ENCODE peak calls at places on chromosome 12, in eight cellular contexts. P, R, J, F, T, H, Z and L are unnamed samples.

GRCh38 chr12:104460973-104461693 is 4.4 kb downstream of the CHST11 start:
- DNase-seq in P (no peak), R (no peak), J (peak; percentile 77), F (no peak), T (no peak), H (no peak), Z (no peak), L (no peak)

GRCh38 chr12:31736472-31736871 is 7.7 kb upstream of the AMN1 start:
- DNase-seq in P (no peak), R (no peak), J (peak; percentile 66), F (no peak), T (no peak), H (peak; percentile 89), Z (no peak), L (no peak)

GRCh38 chr12:58566599-58566998 is 353.7 kb downstream of the LRIG3 start:
- DNase-seq in P (no peak), R (no peak), J (no peak), F (no peak), T (no peak), H (peak; percentile 98), Z (no peak), L (no peak)

GRCh38 chr12:2413999-2414792 is 361.4 kb downstream of the CACNA1C start:
- DNase-seq in P (no peak), R (no peak), J (no peak), F (no peak), T (no peak), H (no peak), Z (no peak), L (no peak)

GRCh38 chr12:96465896-96466295 is 23.5 kb upstream of the CFAP54 start:
- DNase-seq in P (no peak), R (no peak), J (no peak), F (no peak), T (no peak), H (no peak), Z (no peak), L (no peak)

GRCh38 chr12:24709201-24709600 is 239.7 kb downstream of the BCAT1 start:
- DNase-seq in P (no peak), R (no peak), J (no peak), F (no peak), T (peak; percentile 41), H (peak; percentile 48), Z (no peak), L (no peak)

GRCh38 chr12:46282829-46283228 is 14.0 kb upstream of the SLC38A1 start:
- DNase-seq in P (no peak), R (no peak), J (no peak), F (no peak), T (no peak), H (no peak), Z (no peak), L (no peak)

GRCh38 chr12:62128186-62128965 is 131.8 kb upstream of the USP15 start:
- DNase-seq in P (no peak), R (no peak), J (peak; percentile 4), F (no peak), T (peak; percentile 84), H (no peak), Z (no peak), L (no peak)

GRCh38 chr12:69685810-69686209 is 13.3 kb downstream of the BEST3 start:
- DNase-seq in P (no peak), R (no peak), J (no peak), F (no peak), T (no peak), H (peak; percentile 81), Z (no peak), L (no peak)

GRCh38 chr12:46921048-46921753 is 95.4 kb upstream of the SLC38A4 start:
- DNase-seq in P (no peak), R (no peak), J (no peak), F (no peak), T (no peak), H (peak; percentile 82), Z (no peak), L (no peak)

GRCh38 chr12:32777159-32777558 is 21.5 kb upstream of the YARS2 start:
- DNase-seq in P (no peak), R (no peak), J (no peak), F (no peak), T (no peak), H (no peak), Z (no peak), L (no peak)

GRCh38 chr12:12495536-12495935 is 67.1 kb downstream of the DUSP16 start:
- DNase-seq in P (no peak), R (no peak), J (no peak), F (no peak), T (no peak), H (no peak), Z (no peak), L (no peak)

GRCh38 chr12:118342115-118342514 is 30.6 kb downstream of the TAOK3 start:
- DNase-seq in P (no peak), R (no peak), J (no peak), F (no peak), T (no peak), H (no peak), Z (no peak), L (no peak)

GRCh38 chr12:30257614-30258013 is 438.1 kb downstream of the IPO8 start:
- DNase-seq in P (no peak), R (no peak), J (peak; percentile 3), F (no peak), T (no peak), H (no peak), Z (no peak), L (no peak)

GRCh38 chr12:130874696-130875095 is 2.8 kb downstream of the RAN start:
- DNase-seq in P (no peak), R (no peak), J (no peak), F (no peak), T (no peak), H (no peak), Z (no peak), L (no peak)

GRCh38 chr12:27274706-27275105 is 30.6 kb downstream of the STK38L start:
- DNase-seq in P (no peak), R (no peak), J (no peak), F (no peak), T (no peak), H (peak; percentile 31), Z (no peak), L (no peak)

GRCh38 chr12:114335607-114336006 is 70.3 kb downstream of the TBX5 start:
- DNase-seq in P (no peak), R (no peak), J (peak; percentile 15), F (no peak), T (no peak), H (no peak), Z (no peak), L (no peak)

GRCh38 chr12:120468846-120469449 is 600 bp downstream of the SRSF9 start:
- DNase-seq in P (no peak), R (no peak), J (no peak), F (peak; percentile 26), T (peak; percentile 25), H (peak; percentile 10), Z (peak; percentile 39), L (peak; percentile 38)

GRCh38 chr12:60205500-60205899 is 609.7 kb downstream of the SLC16A7 start:
- DNase-seq in P (no peak), R (no peak), J (no peak), F (no peak), T (peak; percentile 1), H (peak; percentile 41), Z (no peak), L (no peak)

GRCh38 chr12:94074970-94075695 is 73.2 kb upstream of the PLXNC1 start:
- DNase-seq in P (peak; percentile 8), R (no peak), J (peak; percentile 67), F (peak; percentile 79), T (peak; percentile 84), H (peak; percentile 89), Z (peak; percentile 65), L (peak; percentile 68)

GRCh38 chr12:131076791-131077747 is 123.4 kb downstream of the ADGRD1 start:
- DNase-seq in P (no peak), R (no peak), J (no peak), F (no peak), T (no peak), H (no peak), Z (no peak), L (no peak)

GRCh38 chr12:57241556-57242310 is 9.3 kb downstream of the STAC3 start:
- DNase-seq in P (peak; percentile 53), R (no peak), J (no peak), F (no peak), T (no peak), H (no peak), Z (peak; percentile 29), L (no peak)
- H3K4me3 ChIP-seq in P (peak overlapping the region; percentile 74), R (no peak overlapping the region), J (no peak overlapping the region), F (no peak overlapping the region), T (peak overlapping the region; percentile 50), H (no peak overlapping the region), Z (peak overlapping the region; percentile 12), L (no peak overlapping the region)

DNA sequence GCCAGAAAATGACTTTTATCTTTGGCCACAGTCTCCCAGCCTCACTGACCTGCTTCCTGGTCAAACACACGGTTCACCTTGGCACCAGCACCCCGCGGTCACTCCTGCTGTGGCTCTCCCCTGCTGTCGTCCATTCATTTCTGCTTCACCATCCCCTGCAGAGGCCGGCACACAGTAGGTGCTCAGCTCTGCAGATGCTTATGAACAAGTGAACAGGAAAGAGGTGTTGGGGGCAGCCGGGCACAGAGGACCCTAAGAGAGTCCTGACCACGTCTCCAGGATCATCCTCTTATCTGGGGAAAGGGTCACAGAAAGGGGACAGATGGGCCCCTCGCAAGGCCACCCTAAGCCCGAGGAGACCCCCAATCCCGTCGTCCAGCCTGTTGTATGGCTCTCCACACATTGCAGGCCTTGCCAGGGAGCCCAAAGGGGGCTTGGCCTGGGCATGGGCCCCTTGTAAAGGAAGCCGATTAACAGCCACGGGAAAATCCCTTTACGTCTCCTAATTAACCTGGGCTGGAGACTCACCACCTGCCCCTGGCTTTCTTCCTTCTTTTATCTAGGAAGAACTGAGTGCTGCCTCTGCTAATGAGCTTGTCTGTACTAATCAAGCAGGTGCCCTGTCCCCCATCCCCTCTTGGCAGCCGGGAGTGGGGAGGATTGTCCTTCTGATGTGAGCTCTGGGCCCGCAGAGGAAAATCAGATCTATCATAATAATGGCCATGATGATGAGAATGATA is 119.1 kb downstream of the AACS start:
- DNase-seq in P (no peak), R (no peak), J (no peak), F (no peak), T (no peak), H (no peak), Z (no peak), L (no peak)
- H3K4me3 ChIP-seq in P (no peak overlapping the region), R (no peak overlapping the region), J (no peak overlapping the region), F (no peak overlapping the region), T (no peak overlapping the region), H (no peak overlapping the region), Z (no peak overlapping the region), L (no peak overlapping the region)

GRCh38 chr12:68673788-68674187 is 13.0 kb upstream of the NUP107 start:
- DNase-seq in P (no peak), R (no peak), J (no peak), F (no peak), T (no peak), H (no peak), Z (no peak), L (no peak)

GRCh38 chr12:68674376-68674775 is 12.4 kb upstream of the NUP107 start:
- DNase-seq in P (no peak), R (no peak), J (no peak), F (no peak), T (no peak), H (no peak), Z (no peak), L (no peak)

GRCh38 chr12:68675098-68675842 is 11.5 kb upstream of the NUP107 start:
- DNase-seq in P (peak; percentile 41), R (no peak), J (peak; percentile 28), F (no peak), T (peak; percentile 47), H (no peak), Z (no peak), L (no peak)
- H3K4me3 ChIP-seq in P (no peak overlapping the region), R (no peak overlapping the region), J (no peak overlapping the region), F (no peak overlapping the region), T (no peak overlapping the region), H (no peak overlapping the region), Z (no peak overlapping the region), L (no peak overlapping the region)

GRCh38 chr12:21942377-21942703 is 1.1 kb upstream of the ABCC9 start:
- DNase-seq in P (no peak), R (no peak), J (no peak), F (no peak), T (no peak), H (no peak), Z (no peak), L (no peak)
- H3K4me3 ChIP-seq in P (no peak overlapping the region), R (no peak overlapping the region), J (no peak overlapping the region), F (peak overlapping the region; percentile 52), T (no peak overlapping the region), H (no peak overlapping the region), Z (peak overlapping the region; percentile 80), L (no peak overlapping the region)